ENCODE peak calls at places on chromosomes 3 and 15, in nine cellular contexts. One of them, this sample, is unnamed.

GRCh38 chr3:138328341-138328740 is 1.3 kb downstream of the NME9 start:
- DNase-seq in bronchial epithelial cell: no peak
- DNase-seq in lung: no peak
- DNase-seq in cardiac fibroblast: peak; percentile 52
- DNase-seq in uterus: no peak
- DNase-seq in NB4: peak; percentile 57
- DNase-seq in heart right ventricle: no peak
- DNase-seq in keratinocyte: no peak
- DNase-seq in fibroblast of lung: peak; percentile 27
- DNase-seq in this sample: peak; percentile 45

GRCh38 chr15:71282086-71282485 is 166.8 kb downstream of the THSD4 start:
- DNase-seq in bronchial epithelial cell: no peak
- DNase-seq in lung: no peak
- DNase-seq in cardiac fibroblast: peak; percentile 92
- DNase-seq in uterus: peak; percentile 39
- DNase-seq in NB4: no peak
- DNase-seq in heart right ventricle: no peak
- DNase-seq in keratinocyte: no peak
- DNase-seq in fibroblast of lung: peak; percentile 74
- DNase-seq in this sample: no peak

GRCh38 chr15:70342141-70342540 is 244.4 kb upstream of the TLE3 start:
- DNase-seq in bronchial epithelial cell: no peak
- DNase-seq in lung: peak; percentile 21
- DNase-seq in cardiac fibroblast: no peak
- DNase-seq in uterus: no peak
- DNase-seq in NB4: peak; percentile 30
- DNase-seq in heart right ventricle: no peak
- DNase-seq in keratinocyte: no peak
- DNase-seq in fibroblast of lung: no peak
- DNase-seq in this sample: no peak

GRCh38 chr3:148205945-148206845 is 491.5 kb upstream of the AGTR1 start:
- DNase-seq in bronchial epithelial cell: no peak
- DNase-seq in lung: no peak
- DNase-seq in cardiac fibroblast: peak; percentile 71
- DNase-seq in uterus: no peak
- DNase-seq in NB4: no peak
- DNase-seq in heart right ventricle: no peak
- DNase-seq in keratinocyte: no peak
- DNase-seq in fibroblast of lung: no peak
- DNase-seq in this sample: no peak

GRCh38 chr3:187889601-187890404 is 144.5 kb upstream of the BCL6 start:
- DNase-seq in bronchial epithelial cell: no peak
- DNase-seq in lung: peak; percentile 36
- DNase-seq in cardiac fibroblast: peak; percentile 36
- DNase-seq in uterus: peak; percentile 30
- DNase-seq in NB4: peak; percentile 74
- DNase-seq in heart right ventricle: no peak
- DNase-seq in keratinocyte: no peak
- DNase-seq in fibroblast of lung: no peak
- DNase-seq in this sample: no peak

GRCh38 chr3:159882784-159883779 is 105.6 kb upstream of the IL12A start:
- DNase-seq in bronchial epithelial cell: peak; percentile 84
- DNase-seq in lung: no peak
- DNase-seq in cardiac fibroblast: peak; percentile 81
- DNase-seq in uterus: no peak
- DNase-seq in NB4: no peak
- DNase-seq in heart right ventricle: no peak
- DNase-seq in keratinocyte: no peak
- DNase-seq in fibroblast of lung: peak; percentile 92
- DNase-seq in this sample: peak; percentile 78

GRCh38 chr3:165837058-165837525 is at the start of gene BCHE:
- DNase-seq in bronchial epithelial cell: peak; percentile 25
- DNase-seq in lung: no peak
- DNase-seq in cardiac fibroblast: peak; percentile 75
- DNase-seq in uterus: peak; percentile 40
- DNase-seq in NB4: no peak
- DNase-seq in heart right ventricle: peak; percentile 12
- DNase-seq in keratinocyte: no peak
- DNase-seq in fibroblast of lung: peak; percentile 73
- DNase-seq in this sample: peak; percentile 82

GRCh38 chr3:29128004-29128403 is 152.9 kb upstream of the RBMS3 start:
- DNase-seq in bronchial epithelial cell: no peak
- DNase-seq in lung: no peak
- DNase-seq in cardiac fibroblast: peak; percentile 12
- DNase-seq in uterus: no peak
- DNase-seq in NB4: no peak
- DNase-seq in heart right ventricle: no peak
- DNase-seq in keratinocyte: no peak
- DNase-seq in fibroblast of lung: peak; percentile 69
- DNase-seq in this sample: no peak

GRCh38 chr15:80323285-80323684 is 71.3 kb upstream of the CTXND1 start:
- DNase-seq in bronchial epithelial cell: no peak
- DNase-seq in lung: no peak
- DNase-seq in cardiac fibroblast: peak; percentile 3
- DNase-seq in uterus: no peak
- DNase-seq in NB4: no peak
- DNase-seq in heart right ventricle: no peak
- DNase-seq in keratinocyte: no peak
- DNase-seq in fibroblast of lung: no peak
- DNase-seq in this sample: no peak

GRCh38 chr3:136630911-136631310 is 121.3 kb downstream of the STAG1 start:
- DNase-seq in bronchial epithelial cell: no peak
- DNase-seq in lung: no peak
- DNase-seq in cardiac fibroblast: no peak
- DNase-seq in uterus: no peak
- DNase-seq in NB4: no peak
- DNase-seq in heart right ventricle: no peak
- DNase-seq in keratinocyte: no peak
- DNase-seq in fibroblast of lung: no peak
- DNase-seq in this sample: no peak

GRCh38 chr3:71226565-71227281 is 356.8 kb downstream of the FOXP1 start:
- DNase-seq in bronchial epithelial cell: no peak
- DNase-seq in lung: no peak
- DNase-seq in cardiac fibroblast: peak; percentile 70
- DNase-seq in uterus: no peak
- DNase-seq in NB4: no peak
- DNase-seq in heart right ventricle: peak; percentile 71
- DNase-seq in keratinocyte: no peak
- DNase-seq in fibroblast of lung: peak; percentile 78
- DNase-seq in this sample: no peak

GRCh38 chr3:129596194-129597086 is 10.0 kb downstream of the PLXND1 start:
- DNase-seq in bronchial epithelial cell: no peak
- DNase-seq in lung: peak; percentile 72
- DNase-seq in cardiac fibroblast: peak; percentile 99
- DNase-seq in uterus: peak; percentile 95
- DNase-seq in NB4: peak; percentile 93
- DNase-seq in heart right ventricle: peak; percentile 96
- DNase-seq in keratinocyte: no peak
- DNase-seq in fibroblast of lung: peak; percentile 96
- DNase-seq in this sample: no peak

GRCh38 chr15:56342653-56343052 is 22.6 kb upstream of the TEX9 start:
- DNase-seq in bronchial epithelial cell: peak; percentile 65
- DNase-seq in lung: no peak
- DNase-seq in cardiac fibroblast: peak; percentile 92
- DNase-seq in uterus: no peak
- DNase-seq in NB4: no peak
- DNase-seq in heart right ventricle: no peak
- DNase-seq in keratinocyte: no peak
- DNase-seq in fibroblast of lung: peak; percentile 44
- DNase-seq in this sample: no peak

DNA sequence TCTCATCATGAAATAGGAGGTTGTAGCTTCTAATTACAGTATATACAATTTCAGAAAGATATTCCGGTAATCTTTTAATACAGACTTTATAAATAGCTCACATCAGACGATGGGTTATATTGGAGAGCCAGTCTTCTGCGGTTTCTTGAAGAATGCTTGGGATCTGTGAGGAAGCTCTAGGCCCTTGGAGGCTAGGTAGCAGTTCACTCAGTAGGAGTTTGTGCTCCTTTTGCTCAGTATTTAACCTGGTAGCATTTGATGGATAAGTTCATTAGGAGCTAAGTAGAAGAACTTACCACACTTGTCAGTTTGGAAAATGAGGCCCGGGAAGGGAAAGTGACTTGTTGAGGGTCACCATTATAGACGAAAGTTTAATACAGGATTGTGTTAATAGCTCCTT is 2.8 kb downstream of the FNDC3B start:
- DNase-seq in bronchial epithelial cell: no peak
- DNase-seq in lung: no peak
- DNase-seq in cardiac fibroblast: peak; percentile 61
- DNase-seq in uterus: no peak
- DNase-seq in NB4: no peak
- DNase-seq in heart right ventricle: no peak
- DNase-seq in keratinocyte: no peak
- DNase-seq in fibroblast of lung: peak; percentile 40
- DNase-seq in this sample: no peak
- H3K4me3 ChIP-seq in bronchial epithelial cell: peak overlapping the region; percentile 95
- H3K4me3 ChIP-seq in lung: no peak overlapping the region
- H3K4me3 ChIP-seq in cardiac fibroblast: peak overlapping the region; percentile 89
- H3K4me3 ChIP-seq in uterus: no peak overlapping the region
- H3K4me3 ChIP-seq in NB4: peak overlapping the region; percentile 87
- H3K4me3 ChIP-seq in heart right ventricle: peak overlapping the region; percentile 100
- H3K4me3 ChIP-seq in keratinocyte: peak overlapping the region; percentile 77
- H3K4me3 ChIP-seq in fibroblast of lung: peak overlapping the region; percentile 93
- H3K4me3 ChIP-seq in this sample: no peak overlapping the region

DNA sequence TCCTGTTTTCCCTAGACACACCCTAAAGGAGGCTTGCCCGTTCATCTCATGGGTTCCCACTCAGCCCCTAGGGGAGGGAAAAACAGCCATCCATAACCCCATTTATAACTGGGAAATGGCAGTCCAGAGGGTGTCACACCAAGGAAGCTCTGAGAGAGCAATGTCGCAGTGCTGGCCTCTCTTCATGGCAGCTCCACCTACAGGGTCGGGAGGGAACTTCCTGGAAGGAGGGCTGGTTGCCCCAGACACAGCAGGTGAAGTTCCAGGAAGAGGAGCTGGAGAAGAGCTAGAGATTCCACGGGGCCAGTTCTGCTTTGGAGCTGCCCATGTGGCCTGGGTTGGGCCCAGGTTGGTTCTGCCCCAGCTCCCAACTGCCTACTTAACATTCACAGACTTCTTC is 22.3 kb upstream of the LINGO1 start:
- DNase-seq in bronchial epithelial cell: no peak
- DNase-seq in lung: no peak
- DNase-seq in cardiac fibroblast: peak; percentile 4
- DNase-seq in uterus: no peak
- DNase-seq in NB4: peak; percentile 40
- DNase-seq in heart right ventricle: no peak
- DNase-seq in keratinocyte: no peak
- DNase-seq in fibroblast of lung: no peak
- DNase-seq in this sample: peak; percentile 53
- TF ChIP-seq CTCF in bronchial epithelial cell: peak; percentile 41
- TF ChIP-seq CTCF in lung: no peak
- TF ChIP-seq CTCF in cardiac fibroblast: peak; percentile 34
- TF ChIP-seq CTCF in uterus: no peak
- TF ChIP-seq CTCF in NB4: peak; percentile 56
- TF ChIP-seq CTCF in heart right ventricle: peak; percentile 25
- TF ChIP-seq CTCF in keratinocyte: peak; percentile 61
- TF ChIP-seq CTCF in fibroblast of lung: no peak
- TF ChIP-seq CTCF in this sample: peak; percentile 56

DNA sequence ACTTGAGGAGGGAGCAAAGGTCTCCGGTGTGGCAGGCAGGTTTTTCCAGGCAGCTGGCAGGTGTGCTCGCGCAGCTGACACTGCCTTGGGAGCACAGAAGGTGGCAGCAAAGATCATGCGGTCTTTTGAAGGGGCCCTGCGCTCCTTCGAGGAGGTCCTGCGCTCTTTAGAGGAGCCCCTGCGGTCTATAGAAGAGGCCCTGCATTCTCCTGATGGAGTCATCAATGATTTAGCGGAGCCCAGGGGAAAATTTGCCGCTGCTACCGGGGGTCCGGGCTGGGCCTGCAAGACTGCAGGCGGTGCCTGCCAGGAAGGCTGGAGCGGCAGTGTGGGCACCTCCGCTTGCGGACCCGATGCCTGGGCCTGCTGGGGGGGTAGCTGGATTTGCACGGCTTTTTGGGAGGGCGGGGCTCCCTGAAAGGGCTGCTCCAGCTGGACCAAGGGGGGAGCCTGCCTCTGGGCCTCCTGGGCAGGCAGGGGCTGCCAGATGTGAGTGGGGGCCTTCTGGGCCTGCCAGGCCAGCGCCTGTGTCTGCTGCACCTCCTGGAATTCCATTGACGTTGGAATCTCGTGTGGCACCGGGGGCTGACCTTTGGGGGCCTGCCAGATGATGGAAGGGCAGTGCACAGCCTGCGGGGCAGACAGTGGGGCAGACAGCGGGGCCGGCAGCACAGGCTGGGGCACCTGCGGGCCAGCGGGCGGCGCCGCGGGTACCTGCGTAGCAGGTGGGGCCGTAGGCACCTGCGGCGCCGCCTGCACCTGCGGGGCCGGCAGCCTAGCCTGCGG is 2.1 kb downstream of the MAGEL2 start:
- DNase-seq in bronchial epithelial cell: no peak
- DNase-seq in lung: no peak
- DNase-seq in cardiac fibroblast: no peak
- DNase-seq in uterus: no peak
- DNase-seq in NB4: no peak
- DNase-seq in heart right ventricle: no peak
- DNase-seq in keratinocyte: no peak
- DNase-seq in fibroblast of lung: no peak
- DNase-seq in this sample: no peak
- H3K4me3 ChIP-seq in bronchial epithelial cell: no peak overlapping the region
- H3K4me3 ChIP-seq in lung: no peak overlapping the region
- H3K4me3 ChIP-seq in cardiac fibroblast: no peak overlapping the region
- H3K4me3 ChIP-seq in uterus: no peak overlapping the region
- H3K4me3 ChIP-seq in NB4: no peak overlapping the region
- H3K4me3 ChIP-seq in heart right ventricle: no peak overlapping the region
- H3K4me3 ChIP-seq in keratinocyte: no peak overlapping the region
- H3K4me3 ChIP-seq in fibroblast of lung: no peak overlapping the region
- H3K4me3 ChIP-seq in this sample: no peak overlapping the region

GRCh38 chr3:196706313-196706712 is 5.7 kb downstream of the CEP19 start:
- DNase-seq in bronchial epithelial cell: no peak
- DNase-seq in lung: no peak
- DNase-seq in cardiac fibroblast: no peak
- DNase-seq in uterus: no peak
- DNase-seq in NB4: no peak
- DNase-seq in heart right ventricle: no peak
- DNase-seq in keratinocyte: no peak
- DNase-seq in fibroblast of lung: no peak
- DNase-seq in this sample: no peak

GRCh38 chr3:196707566-196707965 is 4.5 kb downstream of the CEP19 start:
- DNase-seq in bronchial epithelial cell: no peak
- DNase-seq in lung: no peak
- DNase-seq in cardiac fibroblast: no peak
- DNase-seq in uterus: no peak
- DNase-seq in NB4: no peak
- DNase-seq in heart right ventricle: no peak
- DNase-seq in keratinocyte: no peak
- DNase-seq in fibroblast of lung: no peak
- DNase-seq in this sample: no peak

GRCh38 chr3:196708467-196708866 is 3.6 kb downstream of the CEP19 start:
- DNase-seq in bronchial epithelial cell: peak; percentile 77
- DNase-seq in lung: no peak
- DNase-seq in cardiac fibroblast: peak; percentile 11
- DNase-seq in uterus: no peak
- DNase-seq in NB4: no peak
- DNase-seq in heart right ventricle: no peak
- DNase-seq in keratinocyte: no peak
- DNase-seq in fibroblast of lung: no peak
- DNase-seq in this sample: peak; percentile 47

GRCh38 chr3:196712514-196713413 is 587 bp downstream of the PIGX start:
- DNase-seq in bronchial epithelial cell: peak; percentile 32
- DNase-seq in lung: peak; percentile 59
- DNase-seq in cardiac fibroblast: peak; percentile 67
- DNase-seq in uterus: peak; percentile 71
- DNase-seq in NB4: peak; percentile 58
- DNase-seq in heart right ventricle: peak; percentile 62
- DNase-seq in keratinocyte: no peak
- DNase-seq in fibroblast of lung: peak; percentile 61
- DNase-seq in this sample: no peak

GRCh38 chr3:196711838-196712513 is at the start of the genes CEP19 and PIGX:
- DNase-seq in bronchial epithelial cell: peak; percentile 53
- DNase-seq in lung: peak; percentile 85
- DNase-seq in cardiac fibroblast: peak; percentile 83
- DNase-seq in uterus: peak; percentile 88
- DNase-seq in NB4: peak; percentile 88
- DNase-seq in heart right ventricle: peak; percentile 83
- DNase-seq in keratinocyte: peak; percentile 30
- DNase-seq in fibroblast of lung: peak; percentile 80
- DNase-seq in this sample: peak; percentile 92
- TF ChIP-seq CTCF in bronchial epithelial cell: no peak
- TF ChIP-seq CTCF in lung: no peak
- TF ChIP-seq CTCF in cardiac fibroblast: no peak
- TF ChIP-seq CTCF in uterus: no peak
- TF ChIP-seq CTCF in NB4: no peak
- TF ChIP-seq CTCF in heart right ventricle: no peak
- TF ChIP-seq CTCF in keratinocyte: no peak
- TF ChIP-seq CTCF in fibroblast of lung: no peak
- TF ChIP-seq CTCF in this sample: no peak

This sample was measured in A673.